ENCODE peak calls at places on chromosome 14, in four cellular contexts. One of them, this sample, is unnamed.

GRCh38 chr14:88737245-88737644 is 55.5 kb downstream of the EML5 start:
- DNase-seq in astrocyte of the cerebellum: no peak
- DNase-seq in AG04449: no peak
- DNase-seq in H7: no peak
- DNase-seq in this sample: no peak

GRCh38 chr14:29486132-29486531 is 441.5 kb downstream of the PRKD1 start:
- DNase-seq in astrocyte of the cerebellum: no peak
- DNase-seq in H7: no peak
- DNase-seq in AG04449: no peak
- DNase-seq in this sample: no peak

GRCh38 chr14:71753126-71753830 is 179.0 kb upstream of the RGS6 start:
- DNase-seq in AG04449: peak
- DNase-seq in H7: peak
- DNase-seq in astrocyte of the cerebellum: peak
- DNase-seq in this sample: peak

GRCh38 chr14:99391671-99392070 is 89.0 kb downstream of the SETD3 start:
- DNase-seq in H7: no peak
- DNase-seq in astrocyte of the cerebellum: no peak
- DNase-seq in AG04449: peak
- DNase-seq in this sample: no peak

GRCh38 chr14:23622990-23623389 is 13.2 kb upstream of the DHRS2 start:
- DNase-seq in H7: no peak
- DNase-seq in AG04449: no peak
- DNase-seq in astrocyte of the cerebellum: no peak
- DNase-seq in this sample: no peak

GRCh38 chr14:100994757-100995156 is 91.2 kb upstream of the RTL1 start:
- DNase-seq in AG04449: no peak
- DNase-seq in astrocyte of the cerebellum: no peak
- DNase-seq in H7: no peak
- DNase-seq in this sample: no peak

GRCh38 chr14:106044949-106045596 is 518.7 kb downstream of the TMEM121 start:
- DNase-seq in astrocyte of the cerebellum: no peak
- DNase-seq in H7: no peak
- DNase-seq in AG04449: no peak
- DNase-seq in this sample: peak

GRCh38 chr14:64983439-64984310 is 3.0 kb upstream of the FNTB start:
- DNase-seq in astrocyte of the cerebellum: peak
- DNase-seq in H7: peak
- DNase-seq in AG04449: peak
- DNase-seq in this sample: no peak

GRCh38 chr14:101509730-101510371 is 51.4 kb upstream of the DIO3 start:
- DNase-seq in H7: no peak
- DNase-seq in AG04449: no peak
- DNase-seq in astrocyte of the cerebellum: no peak
- DNase-seq in this sample: no peak

GRCh38 chr14:29724991-29725390 is 202.7 kb downstream of the PRKD1 start:
- DNase-seq in H7: no peak
- DNase-seq in astrocyte of the cerebellum: no peak
- DNase-seq in AG04449: no peak
- DNase-seq in this sample: peak

GRCh38 chr14:48075487-48075886 is 400.1 kb upstream of the MDGA2 start:
- DNase-seq in astrocyte of the cerebellum: no peak
- DNase-seq in H7: no peak
- DNase-seq in AG04449: no peak
- DNase-seq in this sample: no peak

GRCh38 chr14:68807148-68807600 is 14.3 kb upstream of the ZFP36L1 start:
- DNase-seq in H7: peak
- DNase-seq in astrocyte of the cerebellum: no peak
- DNase-seq in AG04449: no peak
- DNase-seq in this sample: peak

GRCh38 chr14:96423446-96424103 is 31.6 kb downstream of the AK7 start:
- DNase-seq in H7: no peak
- DNase-seq in AG04449: no peak
- DNase-seq in astrocyte of the cerebellum: no peak
- DNase-seq in this sample: no peak
- H3K4me3 ChIP-seq in H7: no peak
- H3K4me3 ChIP-seq in AG04449: peak
- H3K4me3 ChIP-seq in astrocyte of the cerebellum: peak
- H3K4me3 ChIP-seq in this sample: no peak

DNA sequence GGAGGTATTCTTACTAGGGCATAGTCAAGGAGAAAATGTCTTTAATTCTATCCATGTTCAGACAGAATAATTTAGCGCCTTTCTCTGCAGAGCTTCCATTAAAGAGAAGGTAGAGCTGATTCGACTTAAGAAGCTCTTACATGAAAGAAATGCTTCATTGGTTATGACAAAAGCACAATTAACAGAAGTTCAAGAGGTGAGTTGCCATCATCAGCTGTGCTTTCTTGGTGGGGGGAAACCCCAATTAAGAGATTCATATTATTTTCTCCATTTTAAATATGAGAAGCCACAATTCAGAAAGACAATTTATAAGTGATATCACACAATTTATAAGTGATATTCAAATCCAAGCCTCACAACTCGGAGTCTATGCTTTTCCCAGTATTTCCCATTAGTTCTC is 27.8 kb downstream of the RPGRIP1 start:
- DNase-seq in H7: no peak
- DNase-seq in astrocyte of the cerebellum: no peak
- DNase-seq in AG04449: no peak
- DNase-seq in this sample: no peak
- H3K4me3 ChIP-seq in H7: no peak
- H3K4me3 ChIP-seq in astrocyte of the cerebellum: no peak
- H3K4me3 ChIP-seq in AG04449: no peak
- H3K4me3 ChIP-seq in this sample: peak

DNA sequence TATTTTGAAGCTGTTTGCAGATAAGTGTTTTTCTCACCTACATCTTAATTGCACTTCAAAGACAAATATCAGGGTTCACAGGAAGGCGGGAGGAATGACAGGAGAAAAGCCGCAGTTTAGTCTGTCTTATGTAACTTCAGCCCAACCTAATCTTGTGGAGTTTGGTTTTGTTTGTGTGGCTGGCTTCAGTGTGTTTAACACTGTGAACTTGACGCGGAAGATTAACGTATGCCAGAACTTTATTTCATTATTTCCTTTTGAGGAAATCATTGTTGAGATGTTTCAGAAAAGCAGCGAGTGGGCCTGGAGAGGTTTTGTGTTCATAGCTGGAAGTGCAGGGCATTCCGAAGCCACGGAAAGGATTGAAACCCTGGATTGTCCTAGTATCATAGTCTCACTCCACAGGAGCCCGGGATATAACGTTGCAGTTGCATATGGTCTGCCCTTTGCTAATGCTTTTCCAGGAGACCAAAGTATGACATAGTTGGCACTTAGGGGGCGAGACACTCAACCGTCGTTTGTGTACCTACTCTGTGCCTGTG is 2.0 kb downstream of the PELI2 start:
- DNase-seq in astrocyte of the cerebellum: no peak
- DNase-seq in AG04449: no peak
- DNase-seq in H7: no peak
- DNase-seq in this sample: no peak
- H3K4me3 ChIP-seq in astrocyte of the cerebellum: peak
- H3K4me3 ChIP-seq in AG04449: peak
- H3K4me3 ChIP-seq in H7: peak
- H3K4me3 ChIP-seq in this sample: peak

GRCh38 chr14:55099741-55100140 is 29.3 kb upstream of the LGALS3 start:
- DNase-seq in astrocyte of the cerebellum: no peak
- DNase-seq in AG04449: no peak
- DNase-seq in H7: no peak
- DNase-seq in this sample: no peak

GRCh38 chr14:55103005-55103640 is 25.9 kb upstream of the LGALS3 start:
- DNase-seq in H7: peak
- DNase-seq in AG04449: peak
- DNase-seq in astrocyte of the cerebellum: peak
- DNase-seq in this sample: peak

GRCh38 chr14:55104051-55104954 is 24.7 kb upstream of the LGALS3 start:
- DNase-seq in astrocyte of the cerebellum: no peak
- DNase-seq in AG04449: no peak
- DNase-seq in H7: no peak
- DNase-seq in this sample: no peak

GRCh38 chr14:55102141-55102547 is 26.9 kb upstream of the LGALS3 start:
- DNase-seq in H7: peak
- DNase-seq in AG04449: peak
- DNase-seq in astrocyte of the cerebellum: peak
- DNase-seq in this sample: peak

GRCh38 chr14:55101698-55102097 is 27.4 kb upstream of the LGALS3 start:
- DNase-seq in AG04449: no peak
- DNase-seq in H7: no peak
- DNase-seq in astrocyte of the cerebellum: no peak
- DNase-seq in this sample: no peak
- H3K4me3 ChIP-seq in AG04449: no peak
- H3K4me3 ChIP-seq in H7: no peak
- H3K4me3 ChIP-seq in astrocyte of the cerebellum: no peak
- H3K4me3 ChIP-seq in this sample: no peak

GRCh38 chr14:90924618-90925345 is 108.6 kb upstream of the TTC7B start:
- DNase-seq in astrocyte of the cerebellum: no peak
- DNase-seq in H7: no peak
- DNase-seq in AG04449: no peak
- DNase-seq in this sample: no peak
- H3K4me3 ChIP-seq in astrocyte of the cerebellum: no peak
- H3K4me3 ChIP-seq in H7: no peak
- H3K4me3 ChIP-seq in AG04449: no peak
- H3K4me3 ChIP-seq in this sample: no peak

DNA sequence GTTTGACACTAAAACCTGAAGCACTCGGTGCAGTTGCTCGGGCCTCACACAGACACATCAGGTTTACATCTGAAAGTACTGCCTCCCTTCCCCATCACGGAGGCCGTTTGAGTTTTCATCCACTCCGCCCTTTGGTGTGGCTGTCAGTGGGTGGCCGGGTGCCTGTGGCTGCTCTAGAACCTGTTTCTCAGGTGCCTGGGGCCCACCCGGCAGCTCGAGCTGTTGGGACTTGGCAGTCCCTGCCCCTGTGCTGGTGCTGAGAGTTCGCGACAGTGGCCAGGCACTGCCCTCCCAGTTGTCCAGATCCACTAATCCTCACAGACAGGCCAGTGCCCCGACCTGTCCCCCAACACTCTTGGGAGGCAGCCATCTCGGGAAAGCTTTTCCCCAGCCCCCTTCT is 22.4 kb downstream of the XRCC3 start:
- DNase-seq in H7: peak
- DNase-seq in AG04449: no peak
- DNase-seq in astrocyte of the cerebellum: no peak
- DNase-seq in this sample: no peak
- H3K4me3 ChIP-seq in H7: no peak
- H3K4me3 ChIP-seq in AG04449: no peak
- H3K4me3 ChIP-seq in astrocyte of the cerebellum: no peak
- H3K4me3 ChIP-seq in this sample: no peak

GRCh38 chr14:98183556-98183955 is 1088.4 kb downstream of the BCL11B start:
- DNase-seq in H7: no peak
- DNase-seq in AG04449: no peak
- DNase-seq in astrocyte of the cerebellum: no peak
- DNase-seq in this sample: no peak

GRCh38 chr14:98187302-98187701 is 1084.7 kb downstream of the BCL11B start:
- DNase-seq in H7: no peak
- DNase-seq in astrocyte of the cerebellum: no peak
- DNase-seq in AG04449: no peak
- DNase-seq in this sample: no peak

GRCh38 chr14:98186140-98186539 is 1085.9 kb downstream of the BCL11B start:
- DNase-seq in AG04449: no peak
- DNase-seq in astrocyte of the cerebellum: no peak
- DNase-seq in H7: no peak
- DNase-seq in this sample: no peak

GRCh38 chr14:98184467-98184866 is 1087.5 kb downstream of the BCL11B start:
- DNase-seq in AG04449: no peak
- DNase-seq in astrocyte of the cerebellum: no peak
- DNase-seq in H7: no peak
- DNase-seq in this sample: no peak

GRCh38 chr14:98185036-98185435 is 1087.0 kb downstream of the BCL11B start:
- DNase-seq in astrocyte of the cerebellum: no peak
- DNase-seq in AG04449: no peak
- DNase-seq in H7: no peak
- DNase-seq in this sample: no peak
- H3K4me3 ChIP-seq in astrocyte of the cerebellum: no peak
- H3K4me3 ChIP-seq in AG04449: no peak
- H3K4me3 ChIP-seq in H7: no peak
- H3K4me3 ChIP-seq in this sample: no peak

GRCh38 chr14:66085662-66086061 is 400.5 kb upstream of the CCDC196 start:
- DNase-seq in AG04449: no peak
- DNase-seq in astrocyte of the cerebellum: no peak
- DNase-seq in H7: no peak
- DNase-seq in this sample: no peak
- H3K4me3 ChIP-seq in AG04449: no peak
- H3K4me3 ChIP-seq in astrocyte of the cerebellum: no peak
- H3K4me3 ChIP-seq in H7: no peak
- H3K4me3 ChIP-seq in this sample: no peak

GRCh38 chr14:67265131-67265530 is 23.9 kb downstream of the PALS1 start:
- DNase-seq in H7: no peak
- DNase-seq in astrocyte of the cerebellum: no peak
- DNase-seq in AG04449: no peak
- DNase-seq in this sample: no peak

GRCh38 chr14:67268456-67269115 is 27.4 kb downstream of the PALS1 start:
- DNase-seq in astrocyte of the cerebellum: no peak
- DNase-seq in AG04449: no peak
- DNase-seq in H7: peak
- DNase-seq in this sample: peak

GRCh38 chr14:67270354-67270753 is 29.1 kb downstream of the PALS1 start:
- DNase-seq in H7: no peak
- DNase-seq in astrocyte of the cerebellum: no peak
- DNase-seq in AG04449: no peak
- DNase-seq in this sample: no peak

GRCh38 chr14:67269338-67270060 is 28.3 kb downstream of the PALS1 start:
- DNase-seq in H7: no peak
- DNase-seq in AG04449: peak
- DNase-seq in astrocyte of the cerebellum: peak
- DNase-seq in this sample: no peak

GRCh38 chr14:67267929-67268328 is 26.7 kb downstream of the PALS1 start:
- DNase-seq in astrocyte of the cerebellum: no peak
- DNase-seq in AG04449: no peak
- DNase-seq in H7: no peak
- DNase-seq in this sample: no peak
- H3K4me3 ChIP-seq in astrocyte of the cerebellum: peak
- H3K4me3 ChIP-seq in AG04449: no peak
- H3K4me3 ChIP-seq in H7: no peak
- H3K4me3 ChIP-seq in this sample: peak

This sample was measured in endodermal cell.